ENCODE peak calls at places on chromosomes 13 and 19, in six cellular contexts. Z is stimulated activated CD4-positive, alpha-beta T cell treated with anti-CD3 and anti-CD28 coated beads, Interleukin-15, amount 100 ng/mL, for 1 hour; P is NCI-H446; N is foreskin fibroblast; I is GM03348; E is EH. K is an unnamed sample.

GRCh38 chr13:112972867-112973576 is 4.0 kb downstream of the MCF2L start:
- DNase-seq in P (no peak), E (no peak), Z (no peak), I (no peak), N (no peak), K (no peak)

GRCh38 chr13:59722580-59722900 is 441.2 kb downstream of the DIAPH3 start:
- DNase-seq in I (no peak), E (no peak), Z (no peak), P (no peak), N (no peak), K (no peak)

GRCh38 chr19:37692956-37693660 is 26.5 kb downstream of the ZNF607 start:
- DNase-seq in Z (no peak), I (no peak), N (no peak), E (no peak), P (no peak), K (no peak)

GRCh38 chr19:47511681-47512080 is 3.2 kb downstream of the NAPA start:
- DNase-seq in N (peak), I (peak), E (no peak), P (peak), Z (no peak), K (no peak)

GRCh38 chr13:112990783-112991182 is 21.8 kb downstream of the MCF2L start:
- DNase-seq in N (no peak), E (no peak), Z (no peak), P (no peak), I (no peak), K (no peak)

GRCh38 chr19:12792048-12792852 is 964 bp downstream of the JUNB start:
- DNase-seq in E (peak), Z (peak), P (no peak), I (peak), N (no peak), K (no peak)

GRCh38 chr19:46349311-46349993 is 2.6 kb downstream of the PPP5C start:
- DNase-seq in I (no peak), P (no peak), N (no peak), E (no peak), Z (no peak), K (no peak)

GRCh38 chr19:10191347-10191746 is 3.4 kb downstream of the DNMT1 start:
- DNase-seq in E (peak), Z (no peak), N (peak), I (peak), P (no peak), K (peak)

GRCh38 chr19:44438441-44438840 is 9.8 kb downstream of the ZNF229 start:
- DNase-seq in N (no peak), Z (no peak), E (no peak), P (no peak), I (no peak), K (no peak)

GRCh38 chr13:25766576-25766975 is 285.2 kb downstream of the SHISA2 start:
- DNase-seq in I (no peak), N (no peak), P (no peak), Z (no peak), E (no peak), K (no peak)

GRCh38 chr19:18446811-18447359 is 9.0 kb upstream of the ISYNA1 start:
- DNase-seq in E (no peak), N (no peak), Z (no peak), P (no peak), I (no peak), K (no peak)

GRCh38 chr13:75518439-75519088 is 19.1 kb downstream of the COMMD6 start:
- DNase-seq in P (no peak), Z (no peak), I (no peak), N (no peak), E (no peak), K (no peak)

GRCh38 chr13:30963794-30964193 is 31.3 kb downstream of the TEX26 start:
- DNase-seq in E (peak), P (no peak), N (no peak), I (peak), Z (no peak), K (no peak)

GRCh38 chr19:1954547-1954946 is 13.6 kb downstream of the CSNK1G2 start:
- DNase-seq in Z (no peak), I (no peak), N (no peak), E (no peak), P (no peak), K (no peak)

GRCh38 chr19:50570997-50571396 is 2.8 kb upstream of the LRRC4B start:
- DNase-seq in Z (no peak), P (no peak), E (no peak), I (no peak), N (no peak), K (no peak)

GRCh38 chr19:12838182-12838890 is at the start of gene MAST1:
- DNase-seq in I (peak), E (peak), P (no peak), Z (no peak), N (no peak), K (no peak)

GRCh38 chr19:23415561-23416191 is 20.4 kb upstream of the ZNF91 start:
- DNase-seq in Z (no peak), E (peak), I (peak), P (no peak), N (no peak), K (no peak)

GRCh38 chr13:27125357-27126282 is 46.0 kb downstream of the USP12 start:
- DNase-seq in I (no peak), Z (no peak), P (no peak), N (no peak), E (no peak), K (no peak)

GRCh38 chr13:61316647-61317046 is 99.0 kb downstream of the PCDH20 start:
- DNase-seq in Z (no peak), P (no peak), N (no peak), E (no peak), I (no peak), K (no peak)

GRCh38 chr19:8481191-8481590 is 21.2 kb downstream of the PRAM1 start:
- DNase-seq in Z (no peak), N (no peak), P (no peak), E (no peak), I (no peak), K (no peak)

GRCh38 chr13:29849071-29849541 is 1.3 kb downstream of the UBL3 start:
- DNase-seq in Z (no peak), P (no peak), E (peak), I (no peak), N (no peak), K (no peak)

GRCh38 chr13:99053636-99054233 is 75.9 kb upstream of the DOCK9 start:
- DNase-seq in I (no peak), N (no peak), P (no peak), E (no peak), Z (no peak), K (no peak)

GRCh38 chr19:47069795-47070194 is 21.4 kb upstream of the TMEM160 start:
- DNase-seq in I (no peak), E (no peak), N (no peak), P (no peak), Z (no peak), K (no peak)

GRCh38 chr19:51333836-51334460 is 8.0 kb downstream of the VSIG10L start:
- DNase-seq in Z (no peak), E (peak), P (peak), I (no peak), N (no peak), K (no peak)

K was measured in stromal cell of bone marrow.